ENCODE peak calls at places on chromosomes 3 and 15, in nine cellular contexts. W, Q, A, Y, K, Z, N, J and F are unnamed samples.
A peak's percentile ranks its signal among the peaks of the same experiment; 100 is the strongest.

GRCh38 chr3:108099679-108100428 is 9.0 kb upstream of the CD47 start:
- DNase-seq in W (no peak), Q (no peak), A (no peak), Y (no peak), K (no peak), Z (no peak), N (no peak), J (peak; percentile 95), F (no peak)

GRCh38 chr3:152617609-152618008 is 217.3 kb upstream of the P2RY1 start:
- DNase-seq in W (no peak), Q (no peak), A (no peak), Y (no peak), K (no peak), Z (no peak), N (no peak), J (no peak), F (no peak)

GRCh38 chr15:76576526-76577279 is 240.1 kb downstream of the ISL2 start:
- DNase-seq in W (peak; percentile 71), Q (peak; percentile 64), A (peak; percentile 78), Y (peak; percentile 43), K (peak; percentile 63), Z (no peak), N (no peak), J (no peak), F (no peak)

GRCh38 chr15:73460662-73461061 is 17.7 kb downstream of the REC114 start:
- DNase-seq in W (no peak), Q (no peak), A (no peak), Y (no peak), K (no peak), Z (no peak), N (no peak), J (no peak), F (no peak)

GRCh38 chr3:113736548-113737089 is 9.4 kb downstream of the NAA50 start:
- DNase-seq in W (peak; percentile 79), Q (peak; percentile 15), A (peak; percentile 86), Y (peak; percentile 77), K (peak; percentile 72), Z (no peak), N (peak; percentile 45), J (peak; percentile 19), F (no peak)

GRCh38 chr15:45441686-45442085 is 63.3 kb upstream of the GATM start:
- DNase-seq in W (peak; percentile 53), Q (no peak), A (no peak), Y (no peak), K (no peak), Z (no peak), N (no peak), J (no peak), F (no peak)

GRCh38 chr3:47250309-47251060 is 32.1 kb downstream of the KIF9 start:
- DNase-seq in W (peak; percentile 43), Q (no peak), A (peak; percentile 34), Y (peak; percentile 42), K (peak; percentile 47), Z (no peak), N (peak; percentile 20), J (no peak), F (no peak)

GRCh38 chr3:56787258-56787777 is 14.4 kb downstream of the ARHGEF3 start:
- DNase-seq in W (no peak), Q (no peak), A (no peak), Y (no peak), K (no peak), Z (no peak), N (no peak), J (no peak), F (no peak)

GRCh38 chr3:46857485-46858341 is 5.5 kb downstream of the MYL3 start:
- DNase-seq in W (no peak), Q (no peak), A (no peak), Y (no peak), K (no peak), Z (no peak), N (no peak), J (no peak), F (no peak)